ENCODE peak calls at places on chromosomes 6 and 20, in five cellular contexts. A, O, L, D and G are unnamed samples.

GRCh38 chr6:49519660-49520059 is 19.9 kb downstream of the GLYATL3 start:
- DNase-seq in A (no peak), D (no peak), L (no peak), O (no peak), G (no peak)

GRCh38 chr20:25178563-25179438 is 16.7 kb upstream of the ENTPD6 start:
- DNase-seq in D (peak), L (no peak), O (no peak), A (peak), G (no peak)

GRCh38 chr6:11292291-11292552 is 59.8 kb upstream of the NEDD9 start:
- DNase-seq in A (no peak), L (no peak), O (no peak), D (no peak), G (no peak)

GRCh38 chr6:75285156-75285639 is 606 bp upstream of the TMEM30A start:
- DNase-seq in O (no peak), D (no peak), A (no peak), L (no peak), G (no peak)

GRCh38 chr6:140153703-140154102 is 779.3 kb upstream of the CITED2 start:
- DNase-seq in L (no peak), O (no peak), D (no peak), A (no peak), G (no peak)

GRCh38 chr6:35242486-35242885 is 17.0 kb upstream of the ZNF76 start:
- DNase-seq in D (no peak), L (no peak), A (no peak), O (no peak), G (no peak)

GRCh38 chr20:41145821-41146620 is 8.7 kb downstream of the PLCG1 start:
- DNase-seq in L (no peak), D (no peak), A (no peak), O (no peak), G (no peak)

GRCh38 chr6:31575335-31575901 is at the start of gene TNF:
- DNase-seq in L (no peak), D (no peak), O (peak), A (no peak), G (no peak)

GRCh38 chr6:150291968-150292710 is 76.7 kb upstream of the IYD start:
- DNase-seq in L (no peak), O (no peak), A (no peak), D (no peak), G (no peak)

GRCh38 chr20:64039293-64040160 is 3.5 kb downstream of the C20orf204 start:
- DNase-seq in A (no peak), L (no peak), D (no peak), O (no peak), G (no peak)

GRCh38 chr6:108175592-108176279 is 9.9 kb downstream of the NR2E1 start:
- DNase-seq in A (no peak), D (no peak), L (no peak), O (no peak), G (no peak)

GRCh38 chr6:42367353-42368011 is 84.2 kb downstream of the TRERF1 start:
- DNase-seq in A (no peak), O (peak), D (no peak), L (no peak), G (no peak)

GRCh38 chr6:110809792-110810191 is 5.5 kb downstream of the CDK19 start:
- DNase-seq in L (no peak), O (no peak), A (no peak), D (no peak), G (no peak)

GRCh38 chr6:79468587-79468986 is 68.6 kb downstream of the LCA5 start:
- DNase-seq in D (no peak), L (no peak), O (no peak), A (peak), G (no peak)

GRCh38 chr20:41168281-41169183 is 31.2 kb downstream of the PLCG1 start:
- DNase-seq in O (no peak), A (no peak), L (no peak), D (no peak), G (no peak)

GRCh38 chr20:50572922-50573777 is 63.0 kb downstream of the PTPN1 start:
- DNase-seq in D (no peak), A (no peak), O (no peak), L (no peak), G (no peak)

GRCh38 chr6:27470023-27470422 is 2.9 kb downstream of the ZNF184 start:
- DNase-seq in D (no peak), O (no peak), L (no peak), A (no peak), G (no peak)

GRCh38 chr20:63864545-63864977 is 509 bp upstream of the TPD52L2 start:
- DNase-seq in O (no peak), A (no peak), L (no peak), D (no peak), G (no peak)

GRCh38 chr6:127117979-127118504 is 429 bp upstream of the RSPO3 start:
- DNase-seq in L (no peak), O (no peak), D (no peak), A (peak), G (no peak)

GRCh38 chr6:130622142-130622541 is 205.1 kb upstream of the SMLR1 start:
- DNase-seq in O (no peak), L (no peak), D (no peak), A (no peak), G (no peak)

GRCh38 chr6:113873043-113873667 is 16.0 kb downstream of the MARCKS start:
- DNase-seq in O (no peak), L (no peak), D (peak), A (no peak), G (no peak)

GRCh38 chr20:35702824-35703695 is 3.9 kb downstream of the ROMO1 start:
- DNase-seq in A (no peak), L (no peak), O (no peak), D (no peak), G (no peak)

GRCh38 chr6:4397307-4397706 is 261.9 kb upstream of the ECI2 start:
- DNase-seq in D (no peak), L (no peak), A (no peak), O (no peak), G (no peak)

GRCh38 chr6:13813621-13814175 is 659 bp downstream of the MCUR1 start:
- DNase-seq in O (no peak), D (peak), L (peak), A (peak), G (peak)

DNA sequence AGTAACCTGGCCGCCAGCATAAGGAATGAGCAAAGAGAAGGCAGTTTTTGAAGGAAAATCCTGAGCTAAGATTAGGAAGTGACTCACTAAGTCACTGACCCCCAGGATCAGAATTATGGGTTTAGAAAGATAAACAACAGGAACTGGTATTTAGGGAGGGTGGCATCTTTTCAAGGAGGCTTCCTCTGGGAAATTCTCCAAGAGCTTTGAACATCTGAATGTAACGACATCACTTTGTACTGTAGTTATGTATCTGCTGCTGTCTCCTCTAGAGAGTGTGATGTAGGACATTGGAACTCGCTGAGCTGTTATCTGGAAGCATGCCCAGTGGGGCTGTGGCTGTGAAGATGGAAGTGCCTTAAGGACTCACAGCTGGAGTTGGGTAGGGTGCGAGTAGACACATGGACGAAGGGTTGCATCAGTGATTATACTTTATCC is 236.9 kb downstream of the PACRG start:
- DNase-seq in A (no peak), D (no peak), L (no peak), O (no peak), G (no peak)
- TF ChIP-seq SUZ12 in A (no peak), D (no peak), L (no peak), O (no peak), G (no peak)

DNA sequence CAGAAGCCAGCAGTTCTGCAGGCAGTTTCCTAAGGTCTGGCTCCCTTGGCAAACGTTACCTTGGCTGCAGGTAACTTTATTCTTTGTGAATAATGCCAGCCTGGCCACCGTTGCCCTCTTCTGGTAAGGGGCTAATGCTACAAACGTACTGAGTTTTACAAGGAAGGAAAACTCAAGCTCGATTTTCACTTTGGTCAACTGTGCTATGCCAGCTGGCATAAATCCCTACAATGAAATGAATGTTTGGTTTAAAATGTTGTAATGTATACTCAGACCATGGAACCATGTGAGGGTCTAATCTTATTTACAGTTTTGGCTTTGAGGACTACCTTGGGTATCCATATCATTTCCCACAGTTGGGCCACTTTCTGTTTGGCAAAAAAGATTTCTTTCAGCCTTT is 101.4 kb downstream of the SLX4IP start:
- DNase-seq in L (peak), D (peak), O (no peak), A (no peak), G (no peak)
- TF ChIP-seq SUZ12 in L (no peak), D (no peak), O (no peak), A (no peak), G (no peak)

GRCh38 chr20:58361549-58361948 is 27.5 kb upstream of the VAPB start:
- DNase-seq in D (no peak), A (no peak), O (no peak), L (no peak), G (no peak)
- TF ChIP-seq SUZ12 in D (no peak), A (no peak), O (no peak), L (no peak), G (no peak)

GRCh38 chr20:60052322-60052721 is 94.1 kb downstream of the CDH26 start:
- DNase-seq in D (no peak), O (no peak), A (no peak), L (no peak), G (no peak)

GRCh38 chr20:60053125-60053812 is 95.0 kb downstream of the CDH26 start:
- DNase-seq in A (no peak), L (no peak), O (no peak), D (peak), G (no peak)

GRCh38 chr20:60048634-60049578 is 90.7 kb downstream of the CDH26 start:
- DNase-seq in O (no peak), D (no peak), A (no peak), L (no peak), G (no peak)

GRCh38 chr20:60049601-60050000 is 91.4 kb downstream of the CDH26 start:
- DNase-seq in O (no peak), L (no peak), A (no peak), D (no peak), G (no peak)

DNA sequence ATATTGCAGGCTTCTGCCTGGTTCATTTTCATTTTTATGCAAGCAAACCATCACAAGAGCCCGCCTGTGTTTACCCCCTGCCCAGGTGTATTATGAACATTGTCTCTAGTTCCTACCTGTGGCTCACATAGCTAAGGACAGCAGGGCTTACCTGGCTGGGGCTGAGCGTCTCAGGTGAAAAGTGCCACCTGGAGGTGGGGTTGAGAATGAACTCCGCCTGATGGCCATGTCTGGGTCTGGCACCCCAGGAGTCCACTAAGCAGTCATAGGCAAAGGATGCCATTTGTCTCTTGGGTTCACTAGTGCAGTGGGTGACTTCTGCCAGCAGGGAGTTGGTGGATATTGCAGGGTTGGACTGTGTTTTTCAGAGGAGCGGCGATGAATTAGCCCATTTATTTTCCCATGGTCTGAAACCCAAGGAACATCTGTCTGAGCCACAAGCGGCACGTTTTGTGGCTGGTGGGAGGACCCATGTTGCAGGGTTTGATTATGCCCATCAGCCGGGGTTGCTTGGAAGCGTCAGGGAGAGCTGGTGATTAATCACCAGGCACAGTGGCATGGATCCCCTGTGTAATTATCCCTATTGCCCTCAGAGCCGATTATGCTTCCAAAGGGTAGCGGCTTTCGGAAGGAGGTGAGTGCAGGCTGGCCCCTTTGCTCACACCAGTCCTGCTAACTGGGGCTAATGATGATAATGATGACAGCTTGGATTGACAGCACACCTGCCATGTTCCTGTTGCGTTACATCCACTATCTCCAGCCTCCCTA is 92.2 kb downstream of the CDH26 start:
- DNase-seq in O (no peak), A (no peak), L (peak), D (peak), G (no peak)
- TF ChIP-seq SUZ12 in O (no peak), A (no peak), L (no peak), D (no peak), G (no peak)

DNA sequence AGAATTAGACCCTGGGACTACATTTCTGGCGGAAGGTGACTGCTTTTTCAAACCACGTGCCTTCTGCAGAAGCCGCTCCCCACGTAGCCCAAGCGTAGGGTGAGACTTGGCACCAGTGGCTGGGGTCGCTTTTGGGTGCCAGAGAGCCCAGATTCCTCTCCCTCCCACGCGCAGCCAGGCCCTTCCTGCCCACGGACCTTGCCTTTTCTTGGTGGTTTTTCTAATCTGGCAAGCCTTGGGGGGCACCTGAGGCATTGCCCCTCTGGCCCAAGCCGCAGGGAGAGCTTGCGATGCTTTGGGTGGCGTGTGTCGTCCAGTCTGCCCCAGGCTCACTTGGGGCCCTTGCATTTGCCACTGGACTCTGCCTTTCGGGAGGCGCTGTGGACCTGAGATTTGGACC is 3.3 kb downstream of the SLCO4A1 start:
- DNase-seq in D (no peak), L (no peak), A (no peak), O (no peak), G (no peak)
- TF ChIP-seq SUZ12 in D (no peak), L (no peak), A (no peak), O (no peak), G (no peak)

GRCh38 chr6:168179133-168179532 is 100.1 kb upstream of the FRMD1 start:
- DNase-seq in L (no peak), D (no peak), A (no peak), O (no peak), G (no peak)
- TF ChIP-seq SUZ12 in L (no peak), D (no peak), A (no peak), O (no peak), G (no peak)

GRCh38 chr6:44193307-44193910 is 23.3 kb upstream of the MYMX start:
- DNase-seq in A (no peak), O (no peak), L (no peak), D (no peak), G (no peak)

GRCh38 chr6:44189257-44189656 is 27.5 kb upstream of the MYMX start:
- DNase-seq in L (no peak), A (no peak), O (no peak), D (no peak), G (no peak)

GRCh38 chr6:44190712-44191111 is 26.0 kb upstream of the MYMX start:
- DNase-seq in O (peak), A (no peak), L (no peak), D (no peak), G (no peak)

GRCh38 chr6:44194326-44194725 is 22.4 kb upstream of the MYMX start:
- DNase-seq in L (no peak), O (no peak), D (no peak), A (no peak), G (no peak)

DNA sequence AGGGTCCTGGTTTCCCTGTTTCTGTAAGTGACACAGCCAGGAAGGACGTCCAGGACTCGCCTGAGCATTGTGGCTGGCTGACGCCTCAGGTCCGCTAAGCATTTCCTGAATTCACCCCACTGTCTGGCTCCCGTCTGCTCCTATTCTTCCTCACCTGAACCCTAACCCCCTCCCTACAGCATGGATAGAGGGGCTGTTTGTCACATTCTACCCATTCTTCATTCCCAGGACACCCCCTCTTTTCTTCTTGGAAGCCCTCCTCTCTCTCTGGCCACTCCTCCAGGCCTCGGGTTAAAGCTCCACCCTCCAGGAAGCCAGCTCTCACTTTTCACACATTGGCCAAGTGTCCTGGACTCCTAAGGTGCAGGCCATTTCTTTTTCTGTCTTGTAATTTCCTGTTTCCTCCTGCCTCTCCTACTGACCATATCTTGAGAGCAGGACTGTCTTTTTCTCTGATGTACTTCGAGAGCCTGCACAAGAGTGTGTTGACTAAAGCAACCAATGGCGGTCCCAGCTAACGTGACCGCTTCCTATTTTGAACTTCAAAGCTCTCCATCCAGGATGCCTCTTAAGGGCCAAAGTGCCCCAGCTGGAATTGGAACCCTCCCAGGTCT is 24.2 kb upstream of the MYMX start:
- DNase-seq in O (no peak), A (no peak), D (no peak), L (no peak), G (no peak)
- TF ChIP-seq SUZ12 in O (no peak), A (no peak), D (no peak), L (no peak), G (no peak)

GRCh38 chr6:88536056-88536455 is 369.9 kb upstream of the CNR1 start:
- DNase-seq in O (no peak), D (no peak), A (no peak), L (no peak), G (no peak)

GRCh38 chr6:88535296-88535695 is 369.1 kb upstream of the CNR1 start:
- DNase-seq in A (no peak), L (no peak), O (no peak), D (no peak), G (no peak)

GRCh38 chr6:88538130-88538706 is 372.1 kb upstream of the CNR1 start:
- DNase-seq in D (no peak), O (no peak), L (peak), A (peak), G (peak)

DNA sequence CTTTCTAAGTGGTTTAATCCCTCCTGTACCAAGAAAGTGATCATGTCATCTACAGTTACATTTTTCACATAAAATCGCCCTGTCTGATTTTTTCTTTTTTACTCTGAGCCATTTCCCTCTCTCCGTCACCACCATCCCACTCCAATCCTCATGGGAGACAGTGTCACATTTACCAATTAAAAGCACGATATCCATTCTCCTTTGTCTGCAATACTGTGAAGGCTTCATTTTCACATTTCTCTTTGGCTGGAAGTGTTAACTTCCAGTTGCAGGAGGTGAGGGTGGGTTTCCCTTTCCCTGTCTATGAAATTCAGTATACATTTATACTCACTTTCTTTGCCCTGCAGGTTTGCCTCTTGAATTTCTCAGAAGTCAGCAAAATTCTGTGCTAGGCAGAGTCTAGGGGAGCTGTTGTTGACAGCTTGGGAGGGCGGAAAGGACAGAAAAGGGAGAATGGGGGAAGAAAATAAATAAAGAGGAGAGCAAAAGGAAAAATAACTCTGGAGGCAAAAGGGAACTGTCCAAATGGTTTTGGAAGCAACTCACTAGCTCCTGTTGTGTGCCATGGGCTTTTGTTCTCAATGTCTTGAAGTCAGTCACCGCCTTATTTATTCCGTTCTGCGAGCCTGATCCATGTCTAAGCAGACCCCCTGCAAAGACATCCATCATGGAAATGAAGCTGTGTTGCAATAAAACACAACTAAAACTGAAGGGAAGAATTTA is 372.9 kb upstream of the CNR1 start:
- DNase-seq in D (no peak), O (no peak), A (no peak), L (no peak), G (no peak)
- TF ChIP-seq SUZ12 in D (no peak), O (no peak), A (no peak), L (no peak), G (no peak)

GRCh38 chr6:47669684-47670515 is 28.5 kb upstream of the ADGRF4 start:
- DNase-seq in D (no peak), A (no peak), O (no peak), L (no peak), G (no peak)
- TF ChIP-seq SUZ12 in D (no peak), A (no peak), O (no peak), L (no peak), G (no peak)

GRCh38 chr6:141321486-141322347 is 811.0 kb upstream of the GJE1 start:
- DNase-seq in L (no peak), O (no peak), D (no peak), A (no peak), G (no peak)

GRCh38 chr6:141326925-141327324 is 805.8 kb upstream of the GJE1 start:
- DNase-seq in L (no peak), O (no peak), D (no peak), A (no peak), G (no peak)

GRCh38 chr6:141326426-141326825 is 806.3 kb upstream of the GJE1 start:
- DNase-seq in D (peak), O (no peak), L (no peak), A (no peak), G (no peak)
- TF ChIP-seq SUZ12 in D (no peak), O (no peak), L (no peak), A (no peak), G (no peak)